ENCODE peak calls at places on chromosomes 16 and 17, in nine cellular contexts. X, A, M, W, E, L, Q, D and J are unnamed samples. For H3K4me1 and H3K9me2, the result is how much of the 10 kb centered on the place peaks cover.

GRCh38 chr17:19978206-19978802 is 676 bp upstream of the AKAP10 start:
- DNase-seq in E (no peak), L (no peak), W (no peak), Q (peak), D (no peak), A (peak), M (peak), X (no peak), J (no peak)

GRCh38 chr16:10738231-10739077 is 5.2 kb upstream of the NUBP1 start:
- DNase-seq in X (peak), W (peak), Q (peak), D (peak), L (peak), A (peak), M (peak), E (no peak), J (peak)

GRCh38 chr16:24609740-24610420 is 70.5 kb downstream of the RBBP6 start:
- DNase-seq in A (peak), W (no peak), L (no peak), X (no peak), E (peak), Q (no peak), M (peak), D (no peak), J (peak)

GRCh38 chr16:31081428-31082351 is 7.1 kb downstream of the PRSS53 start:
- DNase-seq in D (no peak), W (no peak), Q (no peak), E (no peak), L (no peak), X (no peak), M (peak), A (no peak), J (no peak)

GRCh38 chr17:60134396-60135159 is 15.2 kb upstream of the CA4 start:
- DNase-seq in D (peak), E (peak), X (no peak), M (no peak), W (no peak), L (no peak), A (no peak), Q (no peak), J (peak)

GRCh38 chr17:33373209-33373608 is 80.1 kb upstream of the ASIC2 start:
- DNase-seq in L (no peak), A (no peak), X (no peak), Q (no peak), M (no peak), E (no peak), D (no peak), W (no peak), J (no peak)

GRCh38 chr16:22300427-22301071 is 3.3 kb downstream of the POLR3E start:
- DNase-seq in X (no peak), M (peak), E (peak), D (peak), Q (peak), W (no peak), L (peak), A (peak), J (peak)

GRCh38 chr16:82033683-82034300 is 1.3 kb upstream of the HSD17B2 start:
- DNase-seq in X (no peak), Q (no peak), W (no peak), E (no peak), A (no peak), M (peak), L (peak), D (no peak), J (no peak)

GRCh38 chr17:58541249-58541648 is 26.8 kb upstream of the MTMR4 start:
- DNase-seq in M (no peak), W (no peak), X (peak), L (peak), E (no peak), A (peak), Q (peak), D (peak), J (peak)

GRCh38 chr17:49846938-49847712 is 744 bp downstream of the TAC4 start:
- DNase-seq in M (no peak), E (no peak), D (no peak), X (no peak), W (no peak), L (no peak), Q (no peak), A (no peak), J (no peak)

GRCh38 chr17:73731733-73732132 is 87.5 kb upstream of the SDK2 start:
- DNase-seq in X (no peak), Q (no peak), E (no peak), A (no peak), L (no peak), M (no peak), D (no peak), W (no peak), J (no peak)

GRCh38 chr17:48470388-48471034 is 40.5 kb upstream of the SKAP1 start:
- DNase-seq in D (peak), L (peak), M (no peak), E (no peak), W (no peak), Q (no peak), X (peak), A (peak), J (peak)

GRCh38 chr17:1275962-1276736 is 3.3 kb upstream of the TRARG1 start:
- DNase-seq in Q (peak), L (peak), D (peak), W (no peak), E (peak), X (peak), M (peak), A (peak), J (peak)

GRCh38 chr17:65527857-65528591 is 33.4 kb downstream of the AXIN2 start:
- DNase-seq in E (no peak), M (no peak), W (no peak), A (no peak), D (no peak), X (no peak), Q (no peak), L (no peak), J (no peak)

GRCh38 chr17:28227278-28228108 is 91.5 kb upstream of the TMEM97 start:
- DNase-seq in W (peak), D (no peak), X (peak), A (peak), E (peak), L (peak), M (peak), Q (no peak), J (peak)

GRCh38 chr16:71520550-71520949 is 5.7 kb upstream of the CHST4 start:
- DNase-seq in M (no peak), Q (no peak), A (no peak), L (peak), D (no peak), W (peak), E (no peak), X (no peak), J (no peak)

GRCh38 chr16:22890976-22891375 is 77.0 kb downstream of the HS3ST2 start:
- DNase-seq in D (no peak), M (no peak), W (peak), L (no peak), X (no peak), E (no peak), A (no peak), Q (no peak), J (no peak)

GRCh38 chr16:55330726-55331647 is 7.0 kb downstream of the IRX6 start:
- DNase-seq in M (no peak), W (no peak), Q (no peak), E (no peak), X (no peak), A (peak), L (no peak), D (no peak), J (no peak)

GRCh38 chr17:46870116-46870803 is 18.9 kb downstream of the WNT9B start:
- DNase-seq in E (no peak), M (peak), L (no peak), D (no peak), Q (no peak), W (no peak), A (no peak), X (no peak), J (no peak)

GRCh38 chr16:87957296-87958069 is 6.2 kb downstream of the BANP start:
- DNase-seq in E (no peak), M (no peak), Q (no peak), L (no peak), W (peak), A (no peak), D (no peak), X (no peak), J (no peak)

GRCh38 chr16:80569440-80570105 is 28.8 kb downstream of the DYNLRB2 start:
- DNase-seq in E (no peak), X (no peak), M (peak), Q (no peak), D (no peak), L (peak), A (no peak), W (no peak), J (peak)

GRCh38 chr17:74353446-74354060 is 8.1 kb downstream of the BTBD17 start:
- DNase-seq in E (no peak), L (no peak), D (no peak), W (no peak), Q (no peak), X (no peak), A (no peak), M (no peak), J (no peak)

GRCh38 chr17:61678339-61678738 is 87.3 kb upstream of the NACA2 start:
- DNase-seq in X (no peak), L (no peak), D (no peak), E (no peak), W (no peak), Q (no peak), A (no peak), M (no peak), J (no peak)

GRCh38 chr17:48441231-48441711 is 11.3 kb upstream of the SKAP1 start:
- DNase-seq in W (no peak), M (no peak), A (no peak), D (peak), X (no peak), E (no peak), L (no peak), Q (peak), J (no peak)

GRCh38 chr17:76132574-76133338 is 8.3 kb downstream of the FOXJ1 start:
- DNase-seq in D (no peak), A (peak), L (peak), X (peak), W (peak), M (peak), E (no peak), Q (no peak), J (no peak)

GRCh38 chr17:2029911-2030778 is at the start of gene DPH1:
- DNase-seq in D (peak), Q (peak), A (peak), L (peak), M (peak), W (peak), E (peak), X (peak), J (peak)

GRCh38 chr17:67990909-67991308 is 5.4 kb downstream of the C17orf58 start:
- DNase-seq in A (no peak), X (no peak), D (no peak), E (no peak), W (no peak), L (peak), M (no peak), Q (no peak), J (no peak)

GRCh38 chr17:77375917-77376651 is 235.3 kb downstream of the SEC14L1 start:
- DNase-seq in M (peak), E (peak), X (no peak), W (no peak), L (no peak), A (no peak), Q (no peak), D (no peak), J (peak)

GRCh38 chr17:66814570-66814969 is 20.3 kb upstream of the CACNG5 start:
- DNase-seq in E (no peak), Q (no peak), L (no peak), W (no peak), A (no peak), X (no peak), D (no peak), M (no peak), J (no peak)

GRCh38 chr17:38705523-38705802 is 390 bp downstream of the MLLT6 start:
- DNase-seq in X (no peak), W (no peak), A (peak), L (no peak), D (peak), Q (no peak), M (peak), E (peak), J (peak)

GRCh38 chr17:76581515-76581914 is 4.1 kb downstream of the ST6GALNAC2 start:
- DNase-seq in Q (no peak), A (no peak), L (no peak), M (no peak), D (no peak), X (no peak), E (no peak), W (no peak), J (no peak)

GRCh38 chr17:35404360-35404759 is 27.9 kb downstream of the SLFN12 start:
- DNase-seq in X (no peak), A (no peak), W (peak), D (no peak), Q (no peak), E (no peak), L (peak), M (peak), J (no peak)

GRCh38 chr16:66004706-66005105 is 361.8 kb upstream of the CDH5 start:
- DNase-seq in X (no peak), W (no peak), M (no peak), D (no peak), L (no peak), E (no peak), Q (no peak), A (no peak), J (peak)

GRCh38 chr16:46765050-46765449 is 16.9 kb upstream of the MYLK3 start:
- DNase-seq in A (no peak), E (no peak), L (no peak), D (no peak), W (no peak), M (no peak), Q (no peak), X (no peak), J (peak)

GRCh38 chr16:3115561-3115960 is 3.2 kb downstream of the ZNF205 start:
- DNase-seq in M (no peak), A (peak), L (no peak), E (peak), X (no peak), Q (no peak), D (no peak), W (no peak), J (no peak)

GRCh38 chr16:4303973-4304372 is 11.9 kb upstream of the GLIS2 start:
- DNase-seq in L (no peak), W (no peak), Q (no peak), D (no peak), A (peak), M (no peak), X (no peak), E (peak), J (no peak)

GRCh38 chr16:24700549-24701392 is 28.7 kb upstream of the TNRC6A start:
- DNase-seq in Q (no peak), E (peak), X (peak), W (peak), A (peak), L (peak), D (no peak), M (peak), J (peak)

DNA sequence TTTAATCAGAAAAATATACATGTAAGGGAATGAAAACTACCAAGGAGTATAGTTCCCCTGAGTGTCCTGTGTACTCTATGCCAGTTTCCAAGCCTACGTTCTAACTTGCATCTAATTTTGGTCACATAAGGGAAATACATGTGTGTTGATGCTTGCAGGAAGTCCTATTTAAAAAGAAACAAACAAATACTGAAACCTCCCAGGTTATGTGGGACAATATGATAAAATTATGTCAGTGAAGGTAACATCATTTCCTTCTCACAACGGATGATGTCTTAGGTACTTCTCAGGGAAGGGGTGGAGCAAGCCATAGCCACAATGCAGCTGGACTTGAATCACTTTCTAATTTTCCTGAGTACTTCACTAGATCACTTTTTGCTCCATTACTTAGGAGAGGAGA is 115.9 kb downstream of the ZFHX3 start:
- DNase-seq in E (no peak), A (no peak), Q (no peak), D (no peak), M (no peak), W (no peak), X (no peak), L (no peak), J (no peak)
- H3K4me1 ChIP-seq in E (under half), A (under half), Q (under half), D (under half), M (half or more), W (under half), X (under half), L (under half), J (under half)

GRCh38 chr17:37051839-37052238 is 103.1 kb downstream of the AATF start:
- DNase-seq in L (no peak), W (no peak), X (no peak), D (no peak), M (peak), Q (no peak), A (no peak), E (no peak), J (no peak)
- H3K9me2 ChIP-seq in L (under half), W (under half), X (under half), D (under half), M (under half), Q (under half), A (under half), E (under half), J (under half)

DNA sequence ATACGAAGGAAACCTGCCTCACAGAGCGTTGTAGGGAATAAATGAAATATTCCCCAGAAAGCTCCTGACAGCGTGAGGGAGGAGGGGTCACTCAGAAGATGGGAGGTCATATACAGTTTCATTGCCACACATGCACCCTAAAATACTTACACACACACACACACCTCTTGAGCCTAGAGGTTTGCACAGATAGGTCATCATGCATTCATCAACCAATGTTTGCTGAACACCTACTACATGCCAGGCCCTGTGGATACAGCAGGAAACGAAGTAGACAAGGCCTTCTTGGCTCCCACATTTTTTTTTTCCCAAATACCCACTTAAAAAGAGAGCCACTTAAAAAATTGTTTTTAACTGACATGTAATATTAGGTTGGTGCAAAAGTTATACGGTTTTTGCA is 907 bp upstream of the PLLP start:
- DNase-seq in X (no peak), A (no peak), L (no peak), M (no peak), Q (no peak), D (no peak), E (no peak), W (no peak), J (no peak)
- H3K4me3 ChIP-seq in X (peak), A (peak), L (no peak), M (no peak), Q (no peak), D (no peak), E (no peak), W (peak), J (no peak)

GRCh38 chr17:3994221-3994576 is 30.0 kb upstream of the ATP2A3 start:
- DNase-seq in Q (no peak), A (no peak), X (no peak), M (no peak), D (no peak), W (no peak), L (no peak), E (no peak), J (no peak)

GRCh38 chr17:3998436-3998835 is 34.2 kb upstream of the ATP2A3 start:
- DNase-seq in D (no peak), W (no peak), M (no peak), X (no peak), E (no peak), Q (no peak), L (no peak), A (no peak), J (no peak)

GRCh38 chr17:3992370-3992769 is 28.1 kb upstream of the ATP2A3 start:
- DNase-seq in Q (no peak), X (no peak), L (no peak), M (no peak), W (no peak), A (no peak), E (no peak), D (no peak), J (no peak)

GRCh38 chr17:3993493-3994220 is 29.4 kb upstream of the ATP2A3 start:
- DNase-seq in X (no peak), M (no peak), Q (no peak), L (no peak), D (no peak), E (no peak), A (no peak), W (no peak), J (no peak)

GRCh38 chr17:3995067-3995466 is 30.8 kb upstream of the ATP2A3 start:
- DNase-seq in X (no peak), A (no peak), W (no peak), E (no peak), M (no peak), Q (no peak), L (no peak), D (no peak), J (no peak)
- H3K4me1 ChIP-seq in X (under half), A (under half), W (under half), E (under half), M (under half), Q (under half), L (under half), D (under half), J (under half)